ENCODE peak calls at places on chromosome 15, in four cellular contexts. E is A549, T is GM12891, O is upper lobe of left lung. J is an unnamed sample.
A peak's percentile ranks its signal among the peaks of the same experiment; 100 is the strongest.

GRCh38 chr15:94205366-94205765 is 26.0 kb upstream of the MCTP2 start:
- DNase-seq in E (no peak), T (no peak), O (peak; percentile 39), J (no peak)

GRCh38 chr15:89307046-89307587 is 27.5 kb downstream of the POLG start:
- DNase-seq in E (no peak), T (no peak), O (no peak), J (no peak)

GRCh38 chr15:28983432-28984311 is 97.9 kb downstream of the APBA2 start:
- DNase-seq in E (no peak), T (no peak), O (no peak), J (no peak)

GRCh38 chr15:85959573-85959972 is 120.1 kb upstream of the AGBL1 start:
- DNase-seq in E (no peak), T (no peak), O (no peak), J (no peak)

GRCh38 chr15:34855397-34855796 is 60.0 kb upstream of the ACTC1 start:
- DNase-seq in E (peak; percentile 38), T (no peak), O (no peak), J (no peak)

GRCh38 chr15:88897456-88898194 is 2.3 kb upstream of the HAPLN3 start:
- DNase-seq in E (peak; percentile 80), T (no peak), O (peak; percentile 91), J (peak; percentile 71)

GRCh38 chr15:48190932-48191573 is 412 bp upstream of the CTXN2 start:
- DNase-seq in E (peak; percentile 26), T (peak; percentile 5), O (peak; percentile 22), J (peak; percentile 22)

GRCh38 chr15:48394172-48394571 is 62.9 kb downstream of the DUT start:
- DNase-seq in E (no peak), T (no peak), O (no peak), J (no peak)

GRCh38 chr15:71708052-71708432 is 102.3 kb upstream of the NR2E3 start:
- DNase-seq in E (no peak), T (no peak), O (no peak), J (no peak)

GRCh38 chr15:31338879-31339557 is 12.4 kb downstream of the KLF13 start:
- DNase-seq in E (peak; percentile 58), T (no peak), O (peak; percentile 81), J (no peak)

GRCh38 chr15:29563112-29563511 is 259.2 kb downstream of the TJP1 start:
- DNase-seq in E (no peak), T (no peak), O (no peak), J (no peak)

GRCh38 chr15:99180287-99180962 is 69.0 kb downstream of the TTC23 start:
- DNase-seq in E (no peak), T (no peak), O (no peak), J (no peak)

GRCh38 chr15:83323296-83323711 is 38.8 kb upstream of the BNC1 start:
- DNase-seq in E (peak; percentile 95), T (no peak), O (no peak), J (no peak)

GRCh38 chr15:34610388-34610787 is 26.9 kb upstream of the GOLGA8B start:
- DNase-seq in E (peak; percentile 44), T (no peak), O (no peak), J (no peak)

GRCh38 chr15:72604794-72605193 is 49.7 kb upstream of the GOLGA6B start:
- DNase-seq in E (peak; percentile 12), T (no peak), O (no peak), J (no peak)

GRCh38 chr15:82570721-82571519 is 30.7 kb upstream of the RPS17 start:
- DNase-seq in E (no peak), T (no peak), O (no peak), J (no peak)

GRCh38 chr15:62618432-62618831 is 424.1 kb upstream of the TPM1 start:
- DNase-seq in E (peak; percentile 22), T (no peak), O (no peak), J (no peak)

GRCh38 chr15:68666120-68666811 is 87.5 kb downstream of the CORO2B start:
- DNase-seq in E (no peak), T (no peak), O (no peak), J (no peak)

GRCh38 chr15:57527382-57528091 is 64.2 kb upstream of the MYZAP start:
- DNase-seq in E (peak; percentile 89), T (peak; percentile 18), O (no peak), J (peak; percentile 54)

GRCh38 chr15:88908697-88909621 is 4.2 kb downstream of the MFGE8 start:
- DNase-seq in E (no peak), T (no peak), O (no peak), J (no peak)

GRCh38 chr15:70192490-70192889 is 94.8 kb upstream of the TLE3 start:
- DNase-seq in E (no peak), T (no peak), O (no peak), J (no peak)
- TF ChIP-seq POLR2A in E (no peak), T (no peak), O (no peak), J (no peak)

DNA sequence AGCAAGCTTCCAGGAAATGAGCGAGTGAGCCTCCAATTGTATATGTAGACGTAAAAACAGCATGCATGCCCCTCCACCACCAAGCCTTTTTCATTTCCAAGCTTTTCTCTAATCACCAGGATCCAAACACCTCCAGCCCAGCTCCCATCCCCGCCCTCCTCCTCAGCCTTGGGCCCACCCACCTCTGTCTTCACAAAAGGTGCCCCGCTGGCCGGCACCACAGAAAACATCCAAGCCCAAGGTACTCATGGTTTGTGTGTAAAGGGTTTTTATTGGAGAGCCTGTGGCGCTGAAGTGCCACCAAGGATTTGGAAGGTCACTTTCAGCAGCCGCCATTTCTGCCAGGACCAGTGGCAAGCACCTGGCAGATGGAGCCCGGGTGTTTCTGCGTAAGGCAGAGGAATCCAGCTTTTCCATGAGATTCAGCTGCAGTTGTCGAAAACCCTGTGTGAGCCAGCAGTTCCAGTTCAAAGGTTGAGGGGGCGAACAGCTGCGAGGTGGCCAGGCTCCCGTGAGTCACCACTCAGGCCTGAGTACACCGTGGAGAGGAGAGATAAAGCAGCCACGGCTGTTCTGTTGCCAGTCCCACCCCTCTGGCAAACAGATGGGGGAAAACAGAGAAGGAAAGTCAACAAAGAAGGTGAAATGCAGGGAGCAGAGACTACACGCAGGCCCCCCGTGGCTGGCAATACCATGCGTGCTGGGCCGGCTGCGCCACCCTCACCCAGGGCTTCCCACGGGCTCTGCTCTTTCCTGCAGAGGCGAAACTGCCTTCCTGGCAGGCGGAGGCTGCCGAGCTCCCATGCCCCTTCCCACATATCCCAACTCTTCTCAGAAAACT is 38.2 kb downstream of the FAM174B start:
- DNase-seq in E (peak; percentile 72), T (no peak), O (peak; percentile 86), J (peak; percentile 31)
- TF ChIP-seq POLR2A in E (no peak), T (no peak), O (no peak), J (no peak)

DNA sequence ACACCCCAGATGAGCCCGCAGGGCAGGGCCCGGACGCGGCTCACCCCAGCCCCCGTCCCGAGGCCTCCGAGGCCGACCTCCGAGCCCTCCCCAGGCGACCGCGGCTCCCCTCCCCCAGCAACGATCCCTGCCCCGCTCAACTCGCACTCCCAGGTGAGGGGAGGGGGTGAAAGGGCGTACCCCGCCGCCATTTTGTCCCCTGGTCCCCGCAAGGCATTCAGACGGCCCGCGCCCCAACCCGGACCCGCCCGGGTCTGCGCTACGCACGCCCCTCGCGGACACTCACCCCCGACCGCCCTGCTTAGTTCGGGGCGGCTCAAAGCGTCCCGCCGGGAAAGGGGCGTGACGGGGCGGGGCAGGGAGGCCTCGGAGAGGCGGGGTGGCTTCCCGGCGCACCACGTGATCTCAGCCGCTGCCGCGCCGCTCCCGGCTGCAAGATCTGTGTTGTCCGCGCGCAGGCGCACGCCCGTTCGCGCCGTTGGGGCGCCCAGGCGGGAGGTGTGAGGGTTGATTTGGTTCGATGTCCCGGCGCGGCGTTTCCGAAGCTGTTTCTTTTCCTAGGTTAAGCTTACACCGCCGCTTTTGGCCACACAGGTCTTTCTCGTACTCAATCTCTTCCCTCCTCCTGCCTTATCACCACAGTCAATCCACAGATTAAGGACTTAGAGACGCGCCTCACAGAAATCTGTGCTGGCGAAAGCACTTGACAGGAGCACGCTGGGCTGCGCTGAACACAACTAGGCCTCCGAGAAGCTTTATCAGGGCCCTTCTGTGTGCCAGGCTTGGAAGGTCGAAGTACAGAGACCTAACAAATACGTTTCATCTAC is at the start of gene SCAPER:
- DNase-seq in E (peak; percentile 91), T (peak; percentile 91), O (peak; percentile 96), J (peak; percentile 85)
- TF ChIP-seq POLR2A in E (peak; percentile 41), T (no peak), O (peak; percentile 70), J (peak; percentile 62)

GRCh38 chr15:70504988-70505387 is 258.4 kb downstream of the UACA start:
- DNase-seq in E (no peak), T (no peak), O (no peak), J (no peak)

GRCh38 chr15:70505411-70505919 is 257.9 kb downstream of the UACA start:
- DNase-seq in E (peak; percentile 91), T (no peak), O (peak; percentile 55), J (no peak)

GRCh38 chr15:70503798-70504304 is 259.5 kb downstream of the UACA start:
- DNase-seq in E (no peak), T (no peak), O (no peak), J (no peak)

GRCh38 chr15:70503073-70503745 is 260.1 kb downstream of the UACA start:
- DNase-seq in E (no peak), T (no peak), O (no peak), J (no peak)

DNA sequence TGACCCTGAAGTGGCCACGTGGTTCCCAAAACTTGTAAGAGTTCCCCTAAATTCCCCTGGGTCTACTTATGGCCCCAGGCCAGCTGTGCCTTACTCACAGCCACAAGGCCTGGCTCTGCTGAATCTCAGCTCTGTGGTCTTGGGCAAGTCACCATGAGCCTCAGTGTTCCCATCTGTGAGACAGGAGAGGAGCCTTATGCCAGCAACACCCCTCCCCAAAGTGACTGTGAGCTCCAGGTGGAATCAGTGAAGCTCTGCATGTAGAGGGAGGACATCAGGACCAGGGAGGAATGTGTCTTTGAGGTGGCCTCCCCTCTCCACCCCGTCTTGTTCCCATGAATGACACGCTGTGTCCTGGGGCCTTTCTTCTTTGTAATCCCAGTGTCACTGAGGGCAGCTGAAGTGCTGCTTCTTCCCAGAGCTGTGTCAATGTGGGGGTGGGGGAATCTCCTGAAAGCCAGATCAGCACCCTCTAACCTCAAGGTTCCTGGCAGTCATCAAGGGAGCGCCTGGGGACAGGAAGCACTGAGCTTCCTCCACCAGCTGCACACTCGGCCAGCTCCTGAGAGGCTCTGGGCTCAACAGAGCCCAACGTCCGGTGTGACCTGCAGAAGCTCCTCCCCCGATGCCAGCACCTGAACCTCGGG is 258.9 kb downstream of the UACA start:
- DNase-seq in E (peak; percentile 73), T (no peak), O (peak; percentile 78), J (peak; percentile 44)
- TF ChIP-seq POLR2A in E (no peak), T (no peak), O (no peak), J (no peak)

DNA sequence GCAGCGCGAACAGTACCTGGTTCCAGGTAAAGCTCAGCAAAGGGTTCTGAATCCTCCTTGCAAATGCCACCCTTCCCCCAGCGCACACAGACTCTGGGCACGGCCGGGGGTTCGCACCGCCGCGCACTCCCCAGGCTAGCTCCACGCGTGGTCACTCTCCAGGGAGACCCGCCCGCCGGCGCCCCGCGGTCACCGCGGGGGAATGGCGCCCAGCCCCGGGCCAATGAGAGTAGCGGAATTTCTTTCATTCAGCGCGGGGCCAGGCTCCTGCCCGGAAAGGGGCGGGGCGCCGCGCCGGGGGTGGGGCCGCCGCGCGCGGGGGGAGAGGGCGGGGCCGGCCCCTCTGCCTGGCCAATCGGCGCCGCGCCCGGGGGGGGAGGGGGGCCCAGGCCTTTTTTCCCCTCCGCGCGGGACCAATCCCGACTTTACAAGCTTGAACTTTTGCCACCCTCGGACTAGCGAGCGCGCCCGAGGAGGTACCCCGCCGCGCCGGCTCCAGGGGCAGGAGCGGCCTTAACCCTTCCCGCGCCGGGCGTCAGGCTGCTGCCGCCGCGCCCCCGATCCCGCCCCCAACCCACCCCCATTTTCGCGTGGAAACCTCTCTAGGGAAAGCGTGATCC is 1.1 kb upstream of the SMAD6 start:
- DNase-seq in E (peak; percentile 98), T (peak; percentile 86), O (peak; percentile 96), J (peak; percentile 95)
- TF ChIP-seq POLR2A in E (peak; percentile 62), T (no peak), O (no peak), J (no peak)

GRCh38 chr15:90883971-90884718 is at the start of gene FES:
- DNase-seq in E (no peak), T (no peak), O (peak; percentile 88), J (peak; percentile 43)
- TF ChIP-seq POLR2A in E (no peak), T (no peak), O (peak; percentile 67), J (peak; percentile 51)

GRCh38 chr15:96424674-96425073 is 94.2 kb downstream of the NR2F2 start:
- DNase-seq in E (no peak), T (no peak), O (no peak), J (no peak)
- TF ChIP-seq POLR2A in E (no peak), T (no peak), O (no peak), J (no peak)